ENCODE peak calls at places on chromosomes 5 and 9, in six cellular contexts. One of them, this sample, is unnamed.

GRCh38 chr5:168195110-168195509 is 96.3 kb upstream of the WWC1 start:
- DNase-seq in tibial artery: no peak
- DNase-seq in hepatocyte: no peak
- DNase-seq in A549: no peak
- DNase-seq in bronchial epithelial cell: no peak
- DNase-seq in choroid plexus epithelial cell: no peak
- DNase-seq in this sample: no peak

GRCh38 chr5:149471406-149472183 is 79.6 kb downstream of the CSNK1A1 start:
- DNase-seq in tibial artery: peak; percentile 56
- DNase-seq in hepatocyte: peak; percentile 71
- DNase-seq in A549: peak; percentile 58
- DNase-seq in bronchial epithelial cell: peak; percentile 73
- DNase-seq in choroid plexus epithelial cell: no peak
- DNase-seq in this sample: no peak

GRCh38 chr9:4927043-4927471 is 58.0 kb upstream of the JAK2 start:
- DNase-seq in tibial artery: no peak
- DNase-seq in hepatocyte: no peak
- DNase-seq in A549: no peak
- DNase-seq in bronchial epithelial cell: no peak
- DNase-seq in choroid plexus epithelial cell: no peak
- DNase-seq in this sample: no peak

GRCh38 chr5:79112703-79113058 is 1.1 kb downstream of the BHMT start:
- DNase-seq in tibial artery: no peak
- DNase-seq in hepatocyte: no peak
- DNase-seq in A549: no peak
- DNase-seq in bronchial epithelial cell: no peak
- DNase-seq in choroid plexus epithelial cell: no peak
- DNase-seq in this sample: no peak

GRCh38 chr9:78400496-78400895 is 103.6 kb downstream of the PSAT1 start:
- DNase-seq in tibial artery: no peak
- DNase-seq in hepatocyte: no peak
- DNase-seq in A549: no peak
- DNase-seq in bronchial epithelial cell: no peak
- DNase-seq in choroid plexus epithelial cell: no peak
- DNase-seq in this sample: no peak

GRCh38 chr9:116116411-116116810 is 37.2 kb upstream of the PAPPA start:
- DNase-seq in tibial artery: no peak
- DNase-seq in hepatocyte: no peak
- DNase-seq in A549: no peak
- DNase-seq in bronchial epithelial cell: no peak
- DNase-seq in choroid plexus epithelial cell: no peak
- DNase-seq in this sample: peak; percentile 11

GRCh38 chr9:93686880-93687236 is 110.5 kb downstream of the PHF2 start:
- DNase-seq in tibial artery: peak; percentile 38
- DNase-seq in hepatocyte: no peak
- DNase-seq in A549: no peak
- DNase-seq in bronchial epithelial cell: no peak
- DNase-seq in choroid plexus epithelial cell: no peak
- DNase-seq in this sample: no peak

GRCh38 chr5:56685503-56686217 is 129.7 kb upstream of the MAP3K1 start:
- DNase-seq in tibial artery: no peak
- DNase-seq in hepatocyte: no peak
- DNase-seq in A549: no peak
- DNase-seq in bronchial epithelial cell: no peak
- DNase-seq in choroid plexus epithelial cell: no peak
- DNase-seq in this sample: no peak

GRCh38 chr5:37436146-37436934 is 57.2 kb downstream of the WDR70 start:
- DNase-seq in tibial artery: no peak
- DNase-seq in hepatocyte: no peak
- DNase-seq in A549: no peak
- DNase-seq in bronchial epithelial cell: no peak
- DNase-seq in choroid plexus epithelial cell: no peak
- DNase-seq in this sample: no peak

GRCh38 chr5:29296548-29296947 is 1896.9 kb upstream of the CDH6 start:
- DNase-seq in tibial artery: no peak
- DNase-seq in hepatocyte: peak; percentile 4
- DNase-seq in A549: no peak
- DNase-seq in bronchial epithelial cell: no peak
- DNase-seq in choroid plexus epithelial cell: no peak
- DNase-seq in this sample: no peak

GRCh38 chr5:145941677-145942130 is 5.3 kb downstream of the SH3RF2 start:
- DNase-seq in tibial artery: no peak
- DNase-seq in hepatocyte: no peak
- DNase-seq in A549: no peak
- DNase-seq in bronchial epithelial cell: peak; percentile 96
- DNase-seq in choroid plexus epithelial cell: no peak
- DNase-seq in this sample: peak; percentile 7

GRCh38 chr9:119961774-119962408 is 592.7 kb upstream of the BRINP1 start:
- DNase-seq in tibial artery: no peak
- DNase-seq in hepatocyte: peak; percentile 71
- DNase-seq in A549: peak; percentile 68
- DNase-seq in bronchial epithelial cell: peak; percentile 18
- DNase-seq in choroid plexus epithelial cell: peak; percentile 48
- DNase-seq in this sample: no peak

GRCh38 chr5:74665823-74666222 is 19.2 kb upstream of the HEXB start:
- DNase-seq in tibial artery: no peak
- DNase-seq in hepatocyte: no peak
- DNase-seq in A549: no peak
- DNase-seq in bronchial epithelial cell: no peak
- DNase-seq in choroid plexus epithelial cell: no peak
- DNase-seq in this sample: no peak

GRCh38 chr5:16061163-16061562 is 118.4 kb downstream of the MARCHF11 start:
- DNase-seq in tibial artery: no peak
- DNase-seq in hepatocyte: no peak
- DNase-seq in A549: no peak
- DNase-seq in bronchial epithelial cell: no peak
- DNase-seq in choroid plexus epithelial cell: no peak
- DNase-seq in this sample: no peak

GRCh38 chr5:9034671-9035070 is 511.2 kb downstream of the SEMA5A start:
- DNase-seq in tibial artery: no peak
- DNase-seq in hepatocyte: no peak
- DNase-seq in A549: no peak
- DNase-seq in bronchial epithelial cell: peak; percentile 70
- DNase-seq in choroid plexus epithelial cell: peak; percentile 94
- DNase-seq in this sample: peak; percentile 75

GRCh38 chr9:81868145-81868544 is 60.1 kb upstream of the SPATA31D4 start:
- DNase-seq in tibial artery: no peak
- DNase-seq in hepatocyte: no peak
- DNase-seq in A549: no peak
- DNase-seq in bronchial epithelial cell: no peak
- DNase-seq in choroid plexus epithelial cell: no peak
- DNase-seq in this sample: peak; percentile 47

GRCh38 chr9:93589688-93590087 is 13.3 kb downstream of the PHF2 start:
- DNase-seq in tibial artery: peak; percentile 31
- DNase-seq in hepatocyte: peak; percentile 37
- DNase-seq in A549: no peak
- DNase-seq in bronchial epithelial cell: no peak
- DNase-seq in choroid plexus epithelial cell: peak; percentile 65
- DNase-seq in this sample: peak; percentile 34

GRCh38 chr5:23139338-23140171 is 286.4 kb upstream of the CDH12 start:
- DNase-seq in tibial artery: no peak
- DNase-seq in hepatocyte: peak; percentile 48
- DNase-seq in A549: no peak
- DNase-seq in bronchial epithelial cell: peak; percentile 23
- DNase-seq in choroid plexus epithelial cell: peak; percentile 48
- DNase-seq in this sample: no peak

GRCh38 chr5:1115123-1115815 is 3.4 kb upstream of the SLC12A7 start:
- DNase-seq in tibial artery: no peak
- DNase-seq in hepatocyte: no peak
- DNase-seq in A549: no peak
- DNase-seq in bronchial epithelial cell: no peak
- DNase-seq in choroid plexus epithelial cell: no peak
- DNase-seq in this sample: no peak

GRCh38 chr5:72378636-72379289 is 58.6 kb downstream of the PTCD2 start:
- DNase-seq in tibial artery: peak; percentile 78
- DNase-seq in hepatocyte: peak; percentile 27
- DNase-seq in A549: peak; percentile 54
- DNase-seq in bronchial epithelial cell: peak; percentile 93
- DNase-seq in choroid plexus epithelial cell: peak; percentile 93
- DNase-seq in this sample: peak; percentile 92

GRCh38 chr5:100777680-100778281 is 125.3 kb downstream of the ST8SIA4 start:
- DNase-seq in tibial artery: no peak
- DNase-seq in hepatocyte: peak; percentile 46
- DNase-seq in A549: no peak
- DNase-seq in bronchial epithelial cell: peak; percentile 80
- DNase-seq in choroid plexus epithelial cell: peak; percentile 92
- DNase-seq in this sample: peak; percentile 86

DNA sequence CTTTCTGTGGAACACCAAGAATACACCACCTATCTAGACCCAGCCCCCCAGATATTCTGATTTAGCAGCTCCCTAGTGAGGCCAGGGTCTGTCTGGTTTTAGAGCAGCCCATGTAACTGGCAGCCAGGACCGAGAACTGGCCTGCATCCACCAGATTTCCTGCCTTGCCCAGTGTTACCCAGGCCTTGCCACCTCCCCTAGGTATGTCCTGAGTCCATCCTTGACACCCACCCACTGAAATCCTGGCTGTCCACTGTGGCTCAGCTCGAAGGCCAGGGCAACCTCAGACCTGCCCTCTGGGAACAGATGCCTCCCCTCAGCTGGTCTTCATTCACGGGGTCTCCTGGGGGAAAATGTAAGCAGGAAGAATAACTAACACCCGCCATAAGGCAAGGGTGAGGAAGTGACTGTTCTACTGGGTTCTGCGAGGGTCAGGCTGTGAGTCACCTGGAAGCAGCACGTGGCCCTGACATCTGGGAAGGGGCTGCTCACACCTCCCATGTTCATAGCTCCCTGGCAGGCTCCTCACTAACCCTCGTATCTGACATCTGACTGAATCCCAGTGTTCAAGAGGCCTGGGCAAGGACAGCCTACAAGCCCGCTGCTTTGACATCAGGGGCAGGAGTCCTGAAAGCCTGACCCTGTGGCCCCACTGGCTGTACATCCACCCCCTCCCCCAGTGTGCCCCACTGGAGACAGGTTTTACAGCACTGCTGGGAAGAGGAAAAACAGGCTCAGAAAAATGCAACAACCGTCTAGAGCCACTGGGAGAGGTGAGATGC is 72.7 kb downstream of the SEMA4D start:
- DNase-seq in tibial artery: no peak
- DNase-seq in hepatocyte: no peak
- DNase-seq in A549: no peak
- DNase-seq in bronchial epithelial cell: no peak
- DNase-seq in choroid plexus epithelial cell: peak; percentile 38
- DNase-seq in this sample: no peak
- H3K4me3 ChIP-seq in tibial artery: no peak overlapping the region
- H3K4me3 ChIP-seq in hepatocyte: no peak overlapping the region
- H3K4me3 ChIP-seq in A549: no peak overlapping the region
- H3K4me3 ChIP-seq in bronchial epithelial cell: no peak overlapping the region
- H3K4me3 ChIP-seq in choroid plexus epithelial cell: no peak overlapping the region
- H3K4me3 ChIP-seq in this sample: no peak overlapping the region

DNA sequence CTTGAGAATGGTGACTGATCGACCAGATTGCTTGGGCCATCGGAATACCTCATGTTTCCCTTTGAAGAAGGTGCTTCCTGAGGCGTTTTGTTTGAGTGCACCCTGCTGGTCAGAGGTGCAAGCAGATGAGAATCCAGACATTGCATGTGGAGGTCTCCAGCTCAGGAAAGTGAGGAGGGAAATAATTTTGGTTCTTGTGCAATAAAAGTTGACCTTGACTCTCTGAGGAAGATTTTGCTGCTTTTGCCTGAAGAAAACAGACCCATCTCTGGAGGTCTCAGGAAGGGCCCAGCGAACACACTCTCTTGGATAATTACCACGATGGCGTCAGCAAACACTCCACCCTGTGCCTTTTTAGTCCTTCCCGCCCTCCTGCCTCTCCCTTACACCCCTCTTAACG is 69.7 kb downstream of the GRAMD2B start:
- DNase-seq in tibial artery: no peak
- DNase-seq in hepatocyte: peak; percentile 27
- DNase-seq in A549: no peak
- DNase-seq in bronchial epithelial cell: no peak
- DNase-seq in choroid plexus epithelial cell: peak; percentile 64
- DNase-seq in this sample: no peak
- TF ChIP-seq CTCF in tibial artery: peak; percentile 11
- TF ChIP-seq CTCF in hepatocyte: peak; percentile 38
- TF ChIP-seq CTCF in A549: peak; percentile 22
- TF ChIP-seq CTCF in bronchial epithelial cell: peak; percentile 20
- TF ChIP-seq CTCF in choroid plexus epithelial cell: peak; percentile 61
- TF ChIP-seq CTCF in this sample: peak; percentile 22

GRCh38 chr9:98943682-98944129 is at the start of gene COL15A1:
- DNase-seq in tibial artery: peak; percentile 72
- DNase-seq in hepatocyte: peak; percentile 50
- DNase-seq in A549: no peak
- DNase-seq in bronchial epithelial cell: no peak
- DNase-seq in choroid plexus epithelial cell: no peak
- DNase-seq in this sample: no peak
- H3K4me3 ChIP-seq in tibial artery: peak within 1 kb of the TSS; percentile 68
- H3K4me3 ChIP-seq in hepatocyte: peak within 1 kb of the TSS; percentile 39
- H3K4me3 ChIP-seq in A549: peak within 1 kb of the TSS; percentile 34
- H3K4me3 ChIP-seq in bronchial epithelial cell: no peak within 1 kb of the TSS
- H3K4me3 ChIP-seq in choroid plexus epithelial cell: peak within 1 kb of the TSS; percentile 32
- H3K4me3 ChIP-seq in this sample: peak within 1 kb of the TSS; percentile 52

DNA sequence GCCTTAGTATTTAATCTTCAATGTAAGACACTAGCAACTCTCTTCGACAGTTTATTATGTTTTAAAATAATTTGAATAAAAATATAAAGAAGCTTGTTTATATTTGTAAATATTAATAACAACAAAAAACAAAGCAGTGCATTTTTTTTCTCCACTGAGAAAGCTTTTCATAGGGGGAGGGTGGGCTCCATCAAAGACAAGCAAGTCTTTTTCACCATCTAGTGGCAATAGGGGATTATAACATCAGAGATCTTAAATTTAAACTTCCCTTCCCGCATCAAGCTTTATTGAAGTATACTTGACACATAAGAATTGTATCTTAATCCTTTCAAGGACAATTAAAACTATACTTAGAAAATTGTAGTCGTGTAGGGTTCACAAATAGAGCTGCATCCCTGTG is 9.3 kb upstream of the OR13F1 start:
- DNase-seq in tibial artery: no peak
- DNase-seq in hepatocyte: no peak
- DNase-seq in A549: no peak
- DNase-seq in bronchial epithelial cell: no peak
- DNase-seq in choroid plexus epithelial cell: peak; percentile 11
- DNase-seq in this sample: peak; percentile 3
- TF ChIP-seq CTCF in tibial artery: no peak
- TF ChIP-seq CTCF in hepatocyte: peak; percentile 45
- TF ChIP-seq CTCF in A549: peak; percentile 30
- TF ChIP-seq CTCF in bronchial epithelial cell: no peak
- TF ChIP-seq CTCF in choroid plexus epithelial cell: peak; percentile 15
- TF ChIP-seq CTCF in this sample: peak; percentile 22